ENCODE peak calls at places on chromosome 7, in four cellular contexts. D, J, S and U are unnamed samples.

GRCh38 chr7:290554-291301 is 758 bp downstream of the FOXL3 start:
- DNase-seq in D (no peak), J (peak), S (no peak), U (no peak)

GRCh38 chr7:85103962-85104361 is 82.9 kb downstream of the SEMA3D start:
- DNase-seq in D (peak), J (no peak), S (no peak), U (no peak)

GRCh38 chr7:150368884-150369739 is 490 bp downstream of the REPIN1 start:
- DNase-seq in D (no peak), J (peak), S (peak), U (peak)

GRCh38 chr7:123191132-123191531 is 8.6 kb downstream of the SLC13A1 start:
- DNase-seq in D (peak), J (no peak), S (no peak), U (no peak)

GRCh38 chr7:124918662-124919061 is 11.0 kb downstream of the POT1 start:
- DNase-seq in D (no peak), J (no peak), S (no peak), U (no peak)

GRCh38 chr7:70810558-70811139 is 321.3 kb upstream of the GALNT17 start:
- DNase-seq in D (no peak), J (no peak), S (no peak), U (no peak)

GRCh38 chr7:149209518-149210269 is 14.3 kb downstream of the ZNF282 start:
- DNase-seq in D (peak), J (peak), S (peak), U (peak)

GRCh38 chr7:53638517-53638916 is 603.1 kb downstream of the POM121L12 start:
- DNase-seq in D (no peak), J (no peak), S (no peak), U (no peak)

GRCh38 chr7:92769361-92769633 is 67.1 kb downstream of the CDK6 start:
- DNase-seq in D (no peak), J (no peak), S (no peak), U (no peak)

GRCh38 chr7:110322796-110323195 is 768.1 kb upstream of the LRRN3 start:
- DNase-seq in D (no peak), J (no peak), S (no peak), U (no peak)

GRCh38 chr7:28041508-28042314 is 138.9 kb downstream of the JAZF1 start:
- DNase-seq in D (peak), J (no peak), S (no peak), U (no peak)

GRCh38 chr7:41881313-41882130 is 178.6 kb upstream of the INHBA start:
- DNase-seq in D (no peak), J (no peak), S (peak), U (no peak)

GRCh38 chr7:90312745-90313144 is 8.4 kb downstream of the FAM237B start:
- DNase-seq in D (peak), J (no peak), S (no peak), U (peak)
- TF ChIP-seq CTCF in D (peak), J (no peak), S (no peak), U (peak)

GRCh38 chr7:140501941-140502340 is 22.6 kb upstream of the MKRN1 start:
- DNase-seq in D (no peak), J (no peak), S (no peak), U (no peak)

GRCh38 chr7:140509789-140510188 is 30.5 kb upstream of the MKRN1 start:
- DNase-seq in D (peak), J (no peak), S (no peak), U (no peak)

GRCh38 chr7:140512317-140513000 is 33.2 kb upstream of the MKRN1 start:
- DNase-seq in D (peak), J (no peak), S (peak), U (no peak)

GRCh38 chr7:140506788-140507464 is 27.6 kb upstream of the MKRN1 start:
- DNase-seq in D (peak), J (no peak), S (no peak), U (no peak)
- TF ChIP-seq CTCF in D (no peak), J (no peak), S (no peak), U (no peak)

DNA sequence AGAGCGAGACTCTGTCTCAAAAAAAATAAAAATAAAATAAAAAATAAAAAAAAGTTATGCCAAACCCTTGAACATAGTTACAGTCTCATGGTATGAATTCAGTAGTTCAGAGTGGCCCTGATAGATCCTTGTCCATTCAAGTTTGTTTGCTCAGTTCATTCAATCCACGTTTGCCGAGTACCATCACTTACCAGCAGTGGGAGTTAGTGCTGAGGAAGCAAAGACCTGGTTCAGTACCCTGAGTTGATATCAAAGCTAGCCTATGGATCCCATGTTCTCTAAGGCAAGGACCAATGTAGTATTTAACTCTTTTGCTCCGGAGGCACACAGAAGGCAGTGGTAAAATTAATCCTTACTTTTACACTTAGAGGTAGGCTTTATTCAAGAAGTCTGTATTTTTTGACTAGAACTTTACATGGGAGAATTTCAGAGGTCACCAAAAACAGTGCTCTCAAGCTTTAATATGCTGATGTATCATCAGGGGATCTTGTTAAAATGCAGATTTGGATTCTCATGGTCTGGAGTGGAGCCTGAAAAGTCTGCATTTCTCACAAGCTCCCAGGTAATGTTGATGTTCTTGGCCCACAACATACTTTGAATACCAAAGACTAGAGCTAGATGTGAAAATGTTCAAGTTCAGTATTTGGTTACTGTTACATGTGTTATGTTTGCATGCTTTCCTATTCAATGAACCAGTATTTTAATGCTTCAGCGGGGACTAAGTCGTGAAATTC is 38.1 kb upstream of the HBP1 start:
- DNase-seq in D (no peak), J (no peak), S (no peak), U (no peak)
- TF ChIP-seq CTCF in D (no peak), J (no peak), S (no peak), U (peak)

DNA sequence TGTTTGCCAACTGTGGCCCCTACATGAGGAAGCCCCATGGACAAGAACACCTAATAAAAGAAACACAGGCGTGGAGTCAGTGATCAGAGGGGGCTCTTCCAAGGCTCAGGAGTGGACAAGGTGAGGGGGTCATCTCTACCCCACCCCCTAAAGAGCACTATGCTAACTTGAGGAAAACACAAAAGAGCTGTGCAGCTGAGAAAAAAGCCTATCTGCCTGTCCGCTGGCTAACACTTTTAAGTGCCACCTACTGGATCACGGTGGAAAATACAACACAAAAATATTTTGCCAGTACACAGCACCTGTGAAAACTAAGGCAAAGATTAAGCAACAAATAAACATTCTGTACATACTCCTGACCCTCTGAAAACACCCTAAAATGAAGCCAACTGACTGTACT is 53.1 kb upstream of the COBL start:
- DNase-seq in D (peak), J (no peak), S (no peak), U (no peak)
- TF ChIP-seq CTCF in D (peak), J (no peak), S (no peak), U (peak)

GRCh38 chr7:19621740-19622139 is 87.1 kb downstream of the POLR1F start:
- DNase-seq in D (peak), J (no peak), S (no peak), U (no peak)
- TF ChIP-seq CTCF in D (no peak), J (no peak), S (no peak), U (no peak)

GRCh38 chr7:33128990-33129805 is at the start of gene BBS9:
- DNase-seq in D (peak), J (peak), S (peak), U (peak)
- TF ChIP-seq CTCF in D (no peak), J (no peak), S (no peak), U (no peak)

GRCh38 chr7:146966274-146966673 is 849.7 kb downstream of the CNTNAP2 start:
- DNase-seq in D (no peak), J (no peak), S (no peak), U (no peak)

GRCh38 chr7:146956853-146957252 is 840.3 kb downstream of the CNTNAP2 start:
- DNase-seq in D (no peak), J (no peak), S (no peak), U (no peak)

GRCh38 chr7:146956323-146956722 is 839.7 kb downstream of the CNTNAP2 start:
- DNase-seq in D (no peak), J (no peak), S (no peak), U (no peak)

GRCh38 chr7:146961617-146962016 is 845.0 kb downstream of the CNTNAP2 start:
- DNase-seq in D (peak), J (no peak), S (no peak), U (no peak)

DNA sequence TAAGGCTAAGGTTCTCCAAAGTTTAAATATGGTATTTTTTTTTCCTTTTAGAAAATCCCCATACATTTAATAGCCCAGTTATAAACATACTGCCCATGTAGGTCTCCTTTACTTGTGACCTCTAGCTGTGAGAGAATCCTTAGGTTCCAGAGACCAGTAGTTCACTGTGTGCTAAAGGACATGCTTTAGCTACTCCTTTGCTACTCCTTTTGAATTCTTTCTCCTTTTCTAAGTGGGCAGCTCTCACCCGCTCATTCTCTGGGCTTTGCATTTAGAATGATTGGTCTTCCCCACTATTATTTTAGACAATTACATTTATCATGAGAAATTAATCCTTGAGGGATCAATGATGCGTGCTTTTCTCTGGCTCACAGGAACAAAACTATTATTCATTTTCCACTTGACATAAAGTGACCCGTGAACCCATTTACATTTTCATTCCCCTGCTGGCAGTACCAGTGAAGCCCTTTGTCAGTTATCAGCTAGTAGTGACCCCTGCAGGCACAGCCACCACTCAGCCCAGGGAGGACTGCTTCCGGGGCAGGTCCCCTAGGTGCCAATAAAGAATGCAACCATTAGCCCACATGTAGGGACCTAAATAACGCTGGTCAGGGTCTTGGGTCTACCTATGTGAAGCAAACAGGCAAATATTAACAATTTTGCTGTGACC is 844.3 kb downstream of the CNTNAP2 start:
- DNase-seq in D (no peak), J (peak), S (no peak), U (no peak)
- TF ChIP-seq CTCF in D (no peak), J (no peak), S (no peak), U (no peak)

DNA sequence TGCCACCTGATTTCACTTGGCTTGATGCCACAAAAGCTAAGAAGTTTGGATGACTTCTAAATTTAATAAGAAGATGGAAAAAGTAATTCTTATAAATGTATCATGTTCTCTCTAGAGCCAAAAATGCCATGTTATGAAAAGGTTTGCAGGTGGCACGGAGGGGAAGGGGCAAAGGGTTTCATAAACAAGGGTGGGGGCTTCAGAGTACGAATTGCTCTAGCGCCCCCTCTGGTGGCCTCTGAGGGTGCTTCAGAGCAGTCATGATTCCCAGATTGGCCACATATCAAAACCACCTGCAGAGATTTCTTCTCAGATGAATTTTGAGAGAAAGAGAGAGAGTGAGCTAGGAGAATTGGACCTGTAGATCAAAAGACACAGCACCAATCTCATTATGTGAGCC is 208.6 kb upstream of the YAE1 start:
- DNase-seq in D (no peak), J (peak), S (no peak), U (no peak)
- TF ChIP-seq CTCF in D (no peak), J (peak), S (no peak), U (peak)

GRCh38 chr7:34222316-34222715 is 317.0 kb downstream of the BMPER start:
- DNase-seq in D (no peak), J (no peak), S (no peak), U (no peak)

GRCh38 chr7:34219153-34219552 is 313.8 kb downstream of the BMPER start:
- DNase-seq in D (no peak), J (no peak), S (no peak), U (no peak)

GRCh38 chr7:34222722-34223121 is 317.4 kb downstream of the BMPER start:
- DNase-seq in D (peak), J (no peak), S (no peak), U (no peak)

GRCh38 chr7:34217972-34218371 is 312.6 kb downstream of the BMPER start:
- DNase-seq in D (no peak), J (no peak), S (no peak), U (no peak)

GRCh38 chr7:34220501-34220900 is 315.2 kb downstream of the BMPER start:
- DNase-seq in D (no peak), J (no peak), S (no peak), U (peak)
- TF ChIP-seq CTCF in D (no peak), J (no peak), S (no peak), U (no peak)

GRCh38 chr7:103702454-103702853 is 256.4 kb upstream of the SLC26A5 start:
- DNase-seq in D (no peak), J (no peak), S (no peak), U (peak)
- TF ChIP-seq CTCF in D (no peak), J (no peak), S (no peak), U (no peak)